ENCODE peak calls at places on chromosomes 6 and 20, in ten cellular contexts. One of them, this sample, is unnamed. For H3K9me3, the result is how much of the 10 kb centered on the place peaks cover.

GRCh38 chr20:43238833-43239232 is 49.1 kb upstream of the PTPRT start:
- DNase-seq in naive thymus-derived CD4-positive, alpha-beta T cell: no peak
- DNase-seq in aorta: no peak
- DNase-seq in IMR-90: no peak
- DNase-seq in heart left ventricle: no peak
- DNase-seq in GM23248: no peak
- DNase-seq in pancreas: no peak
- DNase-seq in hepatocyte: peak
- DNase-seq in upper lobe of left lung: no peak
- DNase-seq in tibial nerve: no peak
- DNase-seq in this sample: peak

GRCh38 chr20:34011275-34011674 is 17.6 kb downstream of the RALY start:
- DNase-seq in naive thymus-derived CD4-positive, alpha-beta T cell: no peak
- DNase-seq in aorta: no peak
- DNase-seq in IMR-90: no peak
- DNase-seq in heart left ventricle: no peak
- DNase-seq in GM23248: no peak
- DNase-seq in pancreas: no peak
- DNase-seq in hepatocyte: no peak
- DNase-seq in upper lobe of left lung: no peak
- DNase-seq in tibial nerve: no peak
- DNase-seq in this sample: no peak

GRCh38 chr20:50762435-50763201 is 31.2 kb downstream of the PARD6B start:
- DNase-seq in naive thymus-derived CD4-positive, alpha-beta T cell: no peak
- DNase-seq in aorta: peak
- DNase-seq in IMR-90: peak
- DNase-seq in heart left ventricle: peak
- DNase-seq in GM23248: peak
- DNase-seq in pancreas: peak
- DNase-seq in hepatocyte: peak
- DNase-seq in upper lobe of left lung: no peak
- DNase-seq in tibial nerve: no peak
- DNase-seq in this sample: no peak

GRCh38 chr20:24422361-24422760 is 47.1 kb upstream of the SYNDIG1 start:
- DNase-seq in naive thymus-derived CD4-positive, alpha-beta T cell: no peak
- DNase-seq in aorta: no peak
- DNase-seq in IMR-90: no peak
- DNase-seq in heart left ventricle: no peak
- DNase-seq in GM23248: no peak
- DNase-seq in pancreas: no peak
- DNase-seq in hepatocyte: no peak
- DNase-seq in upper lobe of left lung: peak
- DNase-seq in tibial nerve: no peak
- DNase-seq in this sample: no peak

GRCh38 chr6:30322527-30323501 is 3.9 kb upstream of the TRIM39 start:
- DNase-seq in naive thymus-derived CD4-positive, alpha-beta T cell: no peak
- DNase-seq in aorta: no peak
- DNase-seq in IMR-90: peak
- DNase-seq in heart left ventricle: no peak
- DNase-seq in GM23248: peak
- DNase-seq in pancreas: no peak
- DNase-seq in hepatocyte: no peak
- DNase-seq in upper lobe of left lung: no peak
- DNase-seq in tibial nerve: no peak
- DNase-seq in this sample: no peak

GRCh38 chr6:50610562-50610961 is 102.8 kb upstream of the TFAP2D start:
- DNase-seq in naive thymus-derived CD4-positive, alpha-beta T cell: no peak
- DNase-seq in aorta: no peak
- DNase-seq in IMR-90: no peak
- DNase-seq in heart left ventricle: no peak
- DNase-seq in GM23248: peak
- DNase-seq in pancreas: no peak
- DNase-seq in hepatocyte: no peak
- DNase-seq in upper lobe of left lung: no peak
- DNase-seq in tibial nerve: no peak
- DNase-seq in this sample: no peak

GRCh38 chr6:24721461-24722215 is 2.7 kb upstream of the C6orf62 start:
- DNase-seq in naive thymus-derived CD4-positive, alpha-beta T cell: no peak
- DNase-seq in aorta: no peak
- DNase-seq in IMR-90: peak
- DNase-seq in heart left ventricle: peak
- DNase-seq in GM23248: peak
- DNase-seq in pancreas: peak
- DNase-seq in hepatocyte: peak
- DNase-seq in upper lobe of left lung: peak
- DNase-seq in tibial nerve: no peak
- DNase-seq in this sample: peak

GRCh38 chr20:43911066-43911465 is 3.6 kb upstream of the TOX2 start:
- DNase-seq in naive thymus-derived CD4-positive, alpha-beta T cell: no peak
- DNase-seq in aorta: no peak
- DNase-seq in IMR-90: peak
- DNase-seq in heart left ventricle: no peak
- DNase-seq in GM23248: peak
- DNase-seq in pancreas: no peak
- DNase-seq in hepatocyte: no peak
- DNase-seq in upper lobe of left lung: no peak
- DNase-seq in tibial nerve: no peak
- DNase-seq in this sample: no peak

GRCh38 chr20:21767739-21768223 is 62.3 kb downstream of the PAX1 start:
- DNase-seq in naive thymus-derived CD4-positive, alpha-beta T cell: no peak
- DNase-seq in aorta: no peak
- DNase-seq in IMR-90: no peak
- DNase-seq in heart left ventricle: no peak
- DNase-seq in GM23248: no peak
- DNase-seq in pancreas: no peak
- DNase-seq in hepatocyte: peak
- DNase-seq in upper lobe of left lung: peak
- DNase-seq in tibial nerve: no peak
- DNase-seq in this sample: no peak

GRCh38 chr6:43969158-43969981 is 157.9 kb downstream of the MRPL14 start:
- DNase-seq in naive thymus-derived CD4-positive, alpha-beta T cell: no peak
- DNase-seq in aorta: no peak
- DNase-seq in IMR-90: no peak
- DNase-seq in heart left ventricle: no peak
- DNase-seq in GM23248: no peak
- DNase-seq in pancreas: no peak
- DNase-seq in hepatocyte: no peak
- DNase-seq in upper lobe of left lung: no peak
- DNase-seq in tibial nerve: no peak
- DNase-seq in this sample: no peak

GRCh38 chr6:36094786-36095496 is 35.4 kb upstream of the MAPK13 start:
- DNase-seq in naive thymus-derived CD4-positive, alpha-beta T cell: peak
- DNase-seq in aorta: peak
- DNase-seq in IMR-90: peak
- DNase-seq in heart left ventricle: peak
- DNase-seq in GM23248: peak
- DNase-seq in pancreas: peak
- DNase-seq in hepatocyte: peak
- DNase-seq in upper lobe of left lung: no peak
- DNase-seq in tibial nerve: peak
- DNase-seq in this sample: peak

GRCh38 chr6:36095497-36096391 is 34.6 kb upstream of the MAPK13 start:
- DNase-seq in naive thymus-derived CD4-positive, alpha-beta T cell: no peak
- DNase-seq in aorta: no peak
- DNase-seq in IMR-90: no peak
- DNase-seq in heart left ventricle: no peak
- DNase-seq in GM23248: no peak
- DNase-seq in pancreas: no peak
- DNase-seq in hepatocyte: peak
- DNase-seq in upper lobe of left lung: no peak
- DNase-seq in tibial nerve: no peak
- DNase-seq in this sample: peak

GRCh38 chr6:36098920-36099647 is 31.2 kb upstream of the MAPK13 start:
- DNase-seq in naive thymus-derived CD4-positive, alpha-beta T cell: no peak
- DNase-seq in aorta: no peak
- DNase-seq in IMR-90: peak
- DNase-seq in heart left ventricle: no peak
- DNase-seq in GM23248: no peak
- DNase-seq in pancreas: no peak
- DNase-seq in hepatocyte: peak
- DNase-seq in upper lobe of left lung: no peak
- DNase-seq in tibial nerve: no peak
- DNase-seq in this sample: no peak

GRCh38 chr6:36098253-36098919 is 31.9 kb upstream of the MAPK13 start:
- DNase-seq in naive thymus-derived CD4-positive, alpha-beta T cell: no peak
- DNase-seq in aorta: no peak
- DNase-seq in IMR-90: no peak
- DNase-seq in heart left ventricle: no peak
- DNase-seq in GM23248: no peak
- DNase-seq in pancreas: no peak
- DNase-seq in hepatocyte: no peak
- DNase-seq in upper lobe of left lung: no peak
- DNase-seq in tibial nerve: no peak
- DNase-seq in this sample: no peak

GRCh38 chr6:36094238-36094637 is 36.1 kb upstream of the MAPK13 start:
- DNase-seq in naive thymus-derived CD4-positive, alpha-beta T cell: no peak
- DNase-seq in aorta: no peak
- DNase-seq in IMR-90: no peak
- DNase-seq in heart left ventricle: no peak
- DNase-seq in GM23248: no peak
- DNase-seq in pancreas: no peak
- DNase-seq in hepatocyte: no peak
- DNase-seq in upper lobe of left lung: no peak
- DNase-seq in tibial nerve: no peak
- DNase-seq in this sample: no peak
- H3K27ac ChIP-seq in naive thymus-derived CD4-positive, alpha-beta T cell: peak
- H3K27ac ChIP-seq in aorta: no peak
- H3K27ac ChIP-seq in IMR-90: no peak
- H3K27ac ChIP-seq in heart left ventricle: no peak
- H3K27ac ChIP-seq in GM23248: peak
- H3K27ac ChIP-seq in pancreas: no peak
- H3K27ac ChIP-seq in hepatocyte: peak
- H3K27ac ChIP-seq in upper lobe of left lung: peak
- H3K27ac ChIP-seq in tibial nerve: peak
- H3K27ac ChIP-seq in this sample: no peak

DNA sequence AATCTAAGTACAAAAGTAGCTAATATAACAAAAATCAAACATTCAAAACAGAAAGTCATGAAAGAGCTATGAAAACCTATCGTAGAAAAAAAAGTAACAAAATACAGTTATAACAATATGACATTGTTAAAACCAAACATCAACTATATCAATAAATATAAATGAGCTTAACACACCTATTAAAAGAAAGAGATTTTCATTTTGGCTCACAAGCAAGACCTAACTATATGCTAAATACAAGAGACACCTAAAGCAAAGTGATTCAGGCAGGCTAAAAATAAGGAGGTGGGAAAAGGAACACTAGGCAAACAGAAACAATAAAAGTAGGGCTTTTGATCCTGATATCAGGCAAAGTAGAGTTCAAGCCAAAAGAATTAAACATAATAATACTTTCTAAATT is 13.5 kb downstream of the ZNF322 start:
- DNase-seq in naive thymus-derived CD4-positive, alpha-beta T cell: no peak
- DNase-seq in aorta: no peak
- DNase-seq in IMR-90: no peak
- DNase-seq in heart left ventricle: no peak
- DNase-seq in GM23248: no peak
- DNase-seq in pancreas: no peak
- DNase-seq in hepatocyte: no peak
- DNase-seq in upper lobe of left lung: no peak
- DNase-seq in tibial nerve: no peak
- DNase-seq in this sample: no peak
- H3K9me3 ChIP-seq in naive thymus-derived CD4-positive, alpha-beta T cell: under half
- H3K9me3 ChIP-seq in aorta: under half
- H3K9me3 ChIP-seq in IMR-90: under half
- H3K9me3 ChIP-seq in heart left ventricle: under half
- H3K9me3 ChIP-seq in GM23248: under half
- H3K9me3 ChIP-seq in pancreas: under half
- H3K9me3 ChIP-seq in hepatocyte: under half
- H3K9me3 ChIP-seq in upper lobe of left lung: under half
- H3K9me3 ChIP-seq in tibial nerve: under half
- H3K9me3 ChIP-seq in this sample: under half

GRCh38 chr6:17099401-17100059 is 2.3 kb upstream of the STMND1 start:
- DNase-seq in naive thymus-derived CD4-positive, alpha-beta T cell: no peak
- DNase-seq in aorta: no peak
- DNase-seq in IMR-90: no peak
- DNase-seq in heart left ventricle: no peak
- DNase-seq in GM23248: no peak
- DNase-seq in pancreas: peak
- DNase-seq in hepatocyte: no peak
- DNase-seq in upper lobe of left lung: no peak
- DNase-seq in tibial nerve: no peak
- DNase-seq in this sample: no peak

GRCh38 chr6:17103715-17104114 is 1.9 kb downstream of the STMND1 start:
- DNase-seq in naive thymus-derived CD4-positive, alpha-beta T cell: no peak
- DNase-seq in aorta: no peak
- DNase-seq in IMR-90: no peak
- DNase-seq in heart left ventricle: no peak
- DNase-seq in GM23248: peak
- DNase-seq in pancreas: no peak
- DNase-seq in hepatocyte: no peak
- DNase-seq in upper lobe of left lung: no peak
- DNase-seq in tibial nerve: no peak
- DNase-seq in this sample: no peak

GRCh38 chr6:17098538-17098937 is 3.3 kb upstream of the STMND1 start:
- DNase-seq in naive thymus-derived CD4-positive, alpha-beta T cell: no peak
- DNase-seq in aorta: no peak
- DNase-seq in IMR-90: peak
- DNase-seq in heart left ventricle: no peak
- DNase-seq in GM23248: peak
- DNase-seq in pancreas: no peak
- DNase-seq in hepatocyte: peak
- DNase-seq in upper lobe of left lung: no peak
- DNase-seq in tibial nerve: no peak
- DNase-seq in this sample: no peak

GRCh38 chr6:17101422-17102257 is at the start of gene STMND1:
- DNase-seq in naive thymus-derived CD4-positive, alpha-beta T cell: no peak
- DNase-seq in aorta: peak
- DNase-seq in IMR-90: peak
- DNase-seq in heart left ventricle: peak
- DNase-seq in GM23248: peak
- DNase-seq in pancreas: peak
- DNase-seq in hepatocyte: peak
- DNase-seq in upper lobe of left lung: peak
- DNase-seq in tibial nerve: no peak
- DNase-seq in this sample: peak

GRCh38 chr6:17102258-17102870 is 514 bp downstream of the STMND1 start:
- DNase-seq in naive thymus-derived CD4-positive, alpha-beta T cell: no peak
- DNase-seq in aorta: no peak
- DNase-seq in IMR-90: no peak
- DNase-seq in heart left ventricle: no peak
- DNase-seq in GM23248: no peak
- DNase-seq in pancreas: no peak
- DNase-seq in hepatocyte: no peak
- DNase-seq in upper lobe of left lung: no peak
- DNase-seq in tibial nerve: no peak
- DNase-seq in this sample: peak
- H3K4me3 ChIP-seq in naive thymus-derived CD4-positive, alpha-beta T cell: no peak
- H3K4me3 ChIP-seq in aorta: no peak
- H3K4me3 ChIP-seq in IMR-90: peak
- H3K4me3 ChIP-seq in heart left ventricle: peak
- H3K4me3 ChIP-seq in GM23248: peak
- H3K4me3 ChIP-seq in pancreas: peak
- H3K4me3 ChIP-seq in hepatocyte: peak
- H3K4me3 ChIP-seq in upper lobe of left lung: no peak
- H3K4me3 ChIP-seq in tibial nerve: peak
- H3K4me3 ChIP-seq in this sample: no peak

DNA sequence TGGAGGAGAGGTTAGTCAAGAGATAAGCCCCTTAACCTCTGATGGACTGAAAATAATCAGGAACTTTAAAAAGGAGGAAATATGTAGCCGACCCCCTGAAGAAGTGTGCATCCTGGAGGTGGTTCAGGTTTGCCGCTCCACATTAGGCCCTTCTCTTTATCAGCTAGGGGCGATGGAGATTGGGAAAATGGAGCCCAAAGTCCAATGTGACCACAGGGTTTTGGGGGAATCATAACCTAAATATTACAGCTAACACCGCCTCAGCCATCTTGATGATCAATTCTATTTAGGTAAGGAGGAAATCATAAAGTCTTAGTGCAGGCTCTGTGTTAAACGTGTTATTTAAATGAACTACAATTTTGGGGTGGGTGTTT is 1.2 kb downstream of the OGFRL1 start:
- DNase-seq in naive thymus-derived CD4-positive, alpha-beta T cell: no peak
- DNase-seq in aorta: no peak
- DNase-seq in IMR-90: no peak
- DNase-seq in heart left ventricle: no peak
- DNase-seq in GM23248: no peak
- DNase-seq in pancreas: no peak
- DNase-seq in hepatocyte: no peak
- DNase-seq in upper lobe of left lung: no peak
- DNase-seq in tibial nerve: no peak
- DNase-seq in this sample: no peak
- H3K27ac ChIP-seq in naive thymus-derived CD4-positive, alpha-beta T cell: no peak
- H3K27ac ChIP-seq in aorta: no peak
- H3K27ac ChIP-seq in IMR-90: no peak
- H3K27ac ChIP-seq in heart left ventricle: peak
- H3K27ac ChIP-seq in GM23248: no peak
- H3K27ac ChIP-seq in pancreas: no peak
- H3K27ac ChIP-seq in hepatocyte: peak
- H3K27ac ChIP-seq in upper lobe of left lung: peak
- H3K27ac ChIP-seq in tibial nerve: peak
- H3K27ac ChIP-seq in this sample: no peak

This sample was measured in small intestine.